ENCODE peak calls at places on chromosomes 12 and 14, in ten cellular contexts. I is activated B cell treated with CpG ODN at 0.5 μM for 24 hours; C is CD4-positive, alpha-beta T cell; Z is RWPE2; L is right lobe of liver; Q is Panc1; T is left cardiac atrium; X is heart right ventricle; H is naive thymus-derived CD8-positive, alpha-beta T cell; E is lower lobe of right lung. N is an unnamed sample.

GRCh38 chr14:82854131-82854530 is 1320.5 kb upstream of the SEL1L start:
- ATAC-seq in I (no peak), Q (no peak), C (no peak), E (no peak), X (no peak), L (no peak), T (no peak), H (no peak), Z (no peak), N (no peak)

GRCh38 chr14:55514819-55515470 is 65.1 kb upstream of the KTN1 start:
- ATAC-seq in L (no peak), E (no peak), T (no peak), Z (peak; percentile 89), Q (peak; percentile 91), C (no peak), I (no peak), H (no peak), X (no peak), N (no peak)

GRCh38 chr12:58425481-58426392 is 484.4 kb downstream of the ATP23 start:
- ATAC-seq in I (no peak), L (peak; percentile 35), X (peak; percentile 52), Q (peak; percentile 94), T (peak; percentile 81), Z (peak; percentile 93), H (no peak), C (no peak), E (peak; percentile 42), N (peak; percentile 43)

GRCh38 chr12:1083888-1084262 is 92.9 kb downstream of the ERC1 start:
- ATAC-seq in Z (peak; percentile 19), Q (peak; percentile 79), I (no peak), X (peak; percentile 42), C (no peak), E (no peak), L (peak; percentile 89), H (no peak), T (peak; percentile 45), N (no peak)

GRCh38 chr12:53060064-53060720 is 10.3 kb downstream of the TNS2 start:
- ATAC-seq in E (no peak), L (no peak), Q (no peak), C (no peak), T (no peak), I (no peak), H (no peak), Z (no peak), X (no peak), N (no peak)

GRCh38 chr14:37131205-37131604 is 41.2 kb downstream of the SLC25A21 start:
- ATAC-seq in T (no peak), I (no peak), L (no peak), Q (no peak), C (no peak), Z (no peak), E (no peak), X (no peak), H (no peak), N (no peak)

GRCh38 chr12:92597997-92598396 is 104.8 kb upstream of the PLEKHG7 start:
- ATAC-seq in H (no peak), Q (no peak), Z (peak; percentile 42), T (no peak), X (no peak), I (no peak), L (no peak), E (no peak), C (no peak), N (no peak)

GRCh38 chr14:24911324-24912095 is 138.4 kb downstream of the STXBP6 start:
- ATAC-seq in L (peak; percentile 64), Z (no peak), T (peak; percentile 75), E (peak; percentile 43), I (no peak), Q (no peak), H (no peak), C (no peak), X (peak; percentile 56), N (peak; percentile 78)

GRCh38 chr14:35155962-35156361 is 33.6 kb downstream of the PRORP start:
- ATAC-seq in I (no peak), Q (peak; percentile 57), E (peak; percentile 68), H (peak; percentile 60), X (no peak), L (peak; percentile 55), Z (peak; percentile 8), T (no peak), C (no peak), N (no peak)

GRCh38 chr14:100677152-100677924 is 49.4 kb upstream of the DLK1 start:
- ATAC-seq in L (peak; percentile 42), I (no peak), Q (peak; percentile 53), H (no peak), X (peak; percentile 66), Z (no peak), C (no peak), T (peak; percentile 61), E (peak; percentile 41), N (peak; percentile 54)

GRCh38 chr14:34623506-34623905 is 6.4 kb downstream of the SNX6 start:
- ATAC-seq in C (no peak), Z (peak; percentile 58), Q (no peak), T (no peak), I (no peak), L (no peak), E (no peak), H (no peak), X (no peak), N (no peak)

GRCh38 chr14:97706814-97707213 is 909.6 kb downstream of the VRK1 start:
- ATAC-seq in Q (no peak), C (no peak), X (no peak), Z (no peak), H (no peak), L (peak; percentile 18), T (no peak), E (no peak), I (no peak), N (no peak)

GRCh38 chr12:72093424-72093823 is 154.8 kb downstream of the TPH2 start:
- ATAC-seq in E (no peak), C (no peak), X (no peak), T (no peak), Z (no peak), Q (no peak), H (no peak), L (no peak), I (no peak), N (no peak)

GRCh38 chr12:101779626-101780025 is 40.4 kb upstream of the SYCP3 start:
- ATAC-seq in L (no peak), C (no peak), T (no peak), I (no peak), H (no peak), Q (no peak), Z (no peak), E (no peak), X (no peak), N (no peak)

GRCh38 chr14:68824517-68825347 is 31.9 kb upstream of the ZFP36L1 start:
- ATAC-seq in C (no peak), L (peak; percentile 74), I (no peak), E (peak; percentile 96), Q (peak; percentile 97), X (peak; percentile 94), T (peak; percentile 93), Z (peak; percentile 88), H (no peak), N (peak; percentile 89)

GRCh38 chr12:89694542-89694941 is 14.1 kb downstream of the ATP2B1 start:
- ATAC-seq in Z (no peak), H (peak; percentile 8), L (no peak), T (no peak), E (no peak), X (no peak), C (no peak), I (no peak), Q (no peak), N (no peak)